ENCODE peak calls at places on chromosomes 13 and 19, in ten cellular contexts. M, S, R, H, I, C, K, U, N and T are unnamed samples.
A peak's percentile ranks its signal among the peaks of the same experiment; 100 is the strongest.

GRCh38 chr13:27401210-27401609 is 23.2 kb upstream of the GTF3A start:
- DNase-seq in U (peak; percentile 23), H (no peak), C (no peak), R (no peak), I (no peak), N (no peak), S (no peak), K (peak; percentile 15), M (no peak), T (no peak)

GRCh38 chr13:64912141-64912540 is 2318.0 kb downstream of the PCDH9 start:
- DNase-seq in C (no peak), U (no peak), N (peak; percentile 76), M (no peak), I (peak; percentile 81), R (no peak), K (no peak), H (no peak), S (no peak), T (peak; percentile 67)

GRCh38 chr13:40228981-40229380 is 437.5 kb downstream of the FOXO1 start:
- DNase-seq in R (no peak), H (no peak), C (no peak), M (no peak), U (no peak), I (no peak), K (no peak), S (no peak), N (no peak), T (peak; percentile 32)

GRCh38 chr19:11007376-11007775 is 46.5 kb downstream of the SMARCA4 start:
- DNase-seq in C (no peak), H (no peak), R (no peak), K (no peak), N (no peak), M (no peak), S (no peak), U (no peak), I (no peak), T (no peak)

GRCh38 chr13:22175815-22176214 is 504.9 kb downstream of the FGF9 start:
- DNase-seq in I (no peak), K (no peak), H (no peak), R (no peak), C (no peak), S (no peak), M (no peak), N (no peak), U (no peak), T (no peak)

GRCh38 chr13:21670006-21670882 is 629 bp upstream of the FGF9 start:
- DNase-seq in N (peak; percentile 38), C (peak; percentile 54), S (no peak), H (peak; percentile 95), M (no peak), U (peak; percentile 67), I (peak; percentile 67), K (peak; percentile 61), R (no peak), T (peak; percentile 69)

GRCh38 chr19:5436101-5436947 is 18.9 kb upstream of the ZNRF4 start:
- DNase-seq in H (peak; percentile 95), U (peak; percentile 69), K (no peak), I (no peak), R (no peak), S (no peak), C (peak; percentile 96), M (peak; percentile 79), N (peak; percentile 78), T (peak; percentile 9)

GRCh38 chr19:13887529-13887928 is 10.6 kb downstream of the NANOS3 start:
- DNase-seq in S (no peak), U (no peak), M (no peak), C (peak; percentile 61), I (peak; percentile 60), R (no peak), K (no peak), N (peak; percentile 72), H (no peak), T (no peak)

GRCh38 chr19:16366433-16367268 is 42.0 kb downstream of the KLF2 start:
- DNase-seq in M (no peak), S (no peak), U (peak; percentile 56), C (no peak), N (no peak), R (no peak), I (no peak), H (no peak), K (peak; percentile 88), T (no peak)

GRCh38 chr19:43644181-43644580 is 4.5 kb upstream of the CADM4 start:
- DNase-seq in S (no peak), N (no peak), U (no peak), R (no peak), K (no peak), I (no peak), H (no peak), M (no peak), C (no peak), T (no peak)

GRCh38 chr19:22545751-22546150 is 88.4 kb upstream of the ZNF492 start:
- DNase-seq in M (peak; percentile 10), H (peak; percentile 8), N (no peak), K (peak; percentile 3), U (peak; percentile 50), I (peak; percentile 12), S (no peak), R (no peak), C (peak; percentile 3), T (no peak)